ENCODE peak calls at places on chromosomes 12 and 14, in five cellular contexts. K is psoas muscle, N is tibial nerve, J is heart left ventricle, A is IMR-90. D is an unnamed sample. For H3K27me3, the result is how much of the 10 kb centered on the place peaks cover.

GRCh38 chr12:31947971-31948370 is 11.2 kb upstream of the RESF1 start:
- DNase-seq in K (no peak), N (no peak), J (no peak), A (no peak), D (no peak)

GRCh38 chr12:120089105-120089504 is 27.4 kb downstream of the RAB35 start:
- DNase-seq in K (peak), N (no peak), J (no peak), A (no peak), D (no peak)

GRCh38 chr14:69093551-69094421 is 59.1 kb downstream of the DCAF5 start:
- DNase-seq in K (no peak), N (no peak), J (no peak), A (peak), D (no peak)

GRCh38 chr12:52147367-52147972 is 44.3 kb downstream of the KRT80 start:
- DNase-seq in K (peak), N (peak), J (peak), A (peak), D (peak)

GRCh38 chr12:121465921-121466799 is 66.2 kb downstream of the RNF34 start:
- DNase-seq in K (peak), N (no peak), J (no peak), A (no peak), D (peak)

GRCh38 chr14:77921820-77922219 is 121.9 kb downstream of the ADCK1 start:
- DNase-seq in K (no peak), N (no peak), J (no peak), A (no peak), D (no peak)

GRCh38 chr12:125129592-125130255 is 64.5 kb downstream of the AACS start:
- DNase-seq in K (no peak), N (no peak), J (peak), A (no peak), D (no peak)

GRCh38 chr12:102634216-102634615 is 153.9 kb upstream of the IGF1 start:
- DNase-seq in K (no peak), N (peak), J (no peak), A (peak), D (no peak)

GRCh38 chr14:61381589-61381988 is 60.2 kb downstream of the PRKCH start:
- DNase-seq in K (no peak), N (no peak), J (no peak), A (no peak), D (peak)

GRCh38 chr14:65604946-65605345 is 192.4 kb downstream of the FUT8 start:
- DNase-seq in K (no peak), N (no peak), J (no peak), A (peak), D (peak)

GRCh38 chr14:68470361-68470760 is 322.5 kb downstream of the ZFP36L1 start:
- DNase-seq in K (no peak), N (no peak), J (no peak), A (no peak), D (peak)

GRCh38 chr12:64526859-64527258 is 74.9 kb downstream of the TBK1 start:
- DNase-seq in K (no peak), N (no peak), J (no peak), A (no peak), D (no peak)

GRCh38 chr12:10341892-10342509 is 34.3 kb downstream of the KLRD1 start:
- DNase-seq in K (no peak), N (no peak), J (no peak), A (no peak), D (peak)

GRCh38 chr14:64788706-64789105 is 84.5 kb downstream of the PLEKHG3 start:
- DNase-seq in K (no peak), N (peak), J (no peak), A (peak), D (peak)

GRCh38 chr12:120759591-120760348 is 34.1 kb downstream of the ACADS start:
- DNase-seq in K (no peak), N (no peak), J (no peak), A (no peak), D (peak)

GRCh38 chr14:68527329-68527851 is 265.5 kb downstream of the ZFP36L1 start:
- DNase-seq in K (no peak), N (peak), J (no peak), A (no peak), D (no peak)

DNA sequence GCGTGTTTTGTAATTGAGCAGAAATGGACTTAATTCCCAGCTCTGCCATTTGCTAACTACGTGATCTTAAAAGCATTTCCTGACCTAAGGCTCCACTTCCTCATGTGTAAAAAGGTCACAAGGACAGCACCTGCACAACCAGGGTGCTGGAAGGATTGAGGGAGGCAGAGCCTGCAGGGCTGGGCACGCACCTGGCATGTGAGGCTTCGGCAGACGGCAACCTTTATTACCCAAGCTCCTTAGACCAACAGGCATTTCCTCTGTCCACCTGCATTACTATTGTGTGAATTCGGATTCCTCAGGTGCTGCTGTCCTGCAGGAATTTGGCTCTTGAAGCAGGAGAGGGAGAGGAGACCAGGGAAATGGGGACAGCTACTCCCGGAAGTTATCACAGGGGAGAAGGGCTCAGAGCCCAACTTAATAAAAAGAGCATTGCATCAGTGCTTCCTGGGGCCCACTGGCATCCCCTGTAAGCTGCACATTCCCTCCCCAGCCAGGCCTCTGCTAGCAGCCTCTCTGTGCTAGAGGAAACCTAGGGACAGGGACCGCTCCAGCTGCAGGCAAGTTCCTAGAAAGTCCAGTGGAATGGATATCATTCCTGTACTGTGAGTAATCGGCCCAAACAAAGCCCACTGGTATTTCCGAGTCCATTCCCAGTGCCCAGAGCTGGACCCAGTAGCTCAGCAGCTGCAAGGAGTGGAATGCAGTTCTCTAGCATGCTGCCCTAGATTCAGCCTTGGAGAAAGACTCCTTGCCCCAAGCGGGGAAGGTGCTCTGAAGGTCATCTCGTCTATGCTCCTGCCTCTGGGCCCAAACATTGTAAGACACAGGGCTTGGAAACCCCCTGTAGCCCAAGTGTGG is 157.1 kb upstream of the CCND2 start:
- DNase-seq in K (no peak), N (no peak), J (peak), A (peak), D (peak)
- H3K4me3 ChIP-seq in K (no peak), N (no peak), J (no peak), A (no peak), D (no peak)

GRCh38 chr12:49556391-49557186 is 11.4 kb downstream of the MCRS1 start:
- DNase-seq in K (no peak), N (no peak), J (no peak), A (no peak), D (no peak)

GRCh38 chr12:49559011-49559675 is 8.8 kb downstream of the MCRS1 start:
- DNase-seq in K (peak), N (no peak), J (no peak), A (no peak), D (no peak)

GRCh38 chr12:49558526-49558925 is 9.4 kb downstream of the MCRS1 start:
- DNase-seq in K (peak), N (no peak), J (no peak), A (no peak), D (no peak)

GRCh38 chr12:49557187-49557916 is 10.6 kb downstream of the MCRS1 start:
- DNase-seq in K (peak), N (no peak), J (no peak), A (no peak), D (no peak)

GRCh38 chr12:49557917-49558215 is 10.1 kb downstream of the MCRS1 start:
- DNase-seq in K (peak), N (no peak), J (no peak), A (no peak), D (no peak)
- TF ChIP-seq CTCF in K (no peak), N (no peak), J (no peak), A (peak), D (peak)

GRCh38 chr12:54051916-54052744 is 1.5 kb upstream of the HOXC4 start:
- DNase-seq in K (no peak), N (no peak), J (no peak), A (no peak), D (no peak)
- H3K27me3 ChIP-seq in K (under half), N (under half), J (half or more), A (half or more), D (half or more)

DNA sequence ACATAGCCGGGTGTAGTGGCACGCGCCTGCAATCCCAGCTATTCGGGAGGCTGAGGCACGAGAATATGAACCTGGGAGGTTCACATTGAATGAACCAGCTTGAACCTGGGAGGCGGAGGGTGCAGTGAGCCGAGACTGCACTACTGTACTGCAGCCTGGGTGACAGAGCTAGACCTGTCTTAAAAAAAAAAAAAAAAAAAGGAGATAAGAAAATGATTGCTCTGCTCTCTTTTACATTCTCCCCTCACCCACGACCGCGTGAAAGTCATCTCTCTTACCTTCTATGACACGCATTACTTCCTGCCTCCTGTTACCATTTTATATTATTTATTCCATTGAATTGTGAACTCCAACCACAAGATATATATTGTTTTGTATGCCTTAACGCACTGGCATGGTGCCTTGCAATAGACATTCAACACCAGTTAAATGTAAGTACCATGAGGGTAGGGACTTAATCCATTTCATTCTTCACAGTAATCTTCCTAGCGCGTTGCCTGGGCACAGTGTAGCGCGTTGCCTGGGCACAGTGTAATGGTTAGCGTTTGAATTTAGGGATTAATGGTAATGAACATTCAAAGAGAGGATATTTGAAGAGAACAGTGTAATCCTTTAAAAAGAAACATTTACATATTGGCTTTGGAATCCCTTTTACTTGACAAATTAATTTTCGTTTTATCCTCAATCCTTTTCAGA is 2.7 kb downstream of the RAP1B start:
- DNase-seq in K (no peak), N (no peak), J (no peak), A (no peak), D (no peak)
- H3K4me3 ChIP-seq in K (peak), N (peak), J (no peak), A (no peak), D (no peak)

GRCh38 chr12:20213851-20214250 is 154.5 kb upstream of the PDE3A start:
- DNase-seq in K (no peak), N (no peak), J (no peak), A (no peak), D (no peak)
- TF ChIP-seq CTCF in K (no peak), N (no peak), J (no peak), A (no peak), D (no peak)

GRCh38 chr12:46825526-46826414 is at the start of gene SLC38A4:
- DNase-seq in K (peak), N (no peak), J (no peak), A (peak), D (no peak)

DNA sequence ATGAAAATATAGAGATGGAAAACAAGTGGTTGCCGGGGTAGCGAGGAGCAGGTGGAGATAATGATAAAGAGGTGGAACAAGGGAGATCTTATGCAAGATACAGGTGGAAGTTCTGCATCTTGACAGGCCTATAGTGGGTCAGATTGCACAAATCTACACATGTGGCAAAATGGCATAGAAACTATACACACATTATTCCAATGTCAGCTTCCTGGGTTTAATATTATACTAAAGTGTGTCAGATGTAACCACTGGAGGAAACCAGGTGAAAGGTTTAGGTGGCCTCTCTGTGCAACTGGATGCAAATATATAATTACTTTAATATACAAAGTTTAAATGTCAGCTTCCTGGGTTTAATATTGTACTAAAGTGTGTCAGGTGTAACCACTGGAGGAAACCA is 1.1 kb downstream of the SLC38A4 start:
- DNase-seq in K (no peak), N (no peak), J (no peak), A (no peak), D (no peak)
- H3K27me3 ChIP-seq in K (under half), N (under half), J (under half), A (under half), D (under half)

GRCh38 chr14:88825503-88825902 is 1.1 kb downstream of the TTC8 start:
- DNase-seq in K (no peak), N (no peak), J (no peak), A (no peak), D (no peak)
- H3K4me3 ChIP-seq in K (peak), N (no peak), J (peak), A (peak), D (no peak)

GRCh38 chr12:319116-319515 is 56.5 kb upstream of the SLC6A13 start:
- DNase-seq in K (no peak), N (no peak), J (no peak), A (no peak), D (no peak)

GRCh38 chr12:325886-326285 is 63.2 kb downstream of the KDM5A start:
- DNase-seq in K (no peak), N (no peak), J (no peak), A (no peak), D (no peak)

GRCh38 chr12:323507-323906 is 60.9 kb upstream of the SLC6A13 start:
- DNase-seq in K (no peak), N (no peak), J (no peak), A (no peak), D (peak)

GRCh38 chr12:321606-322326 is 59.1 kb upstream of the SLC6A13 start:
- DNase-seq in K (no peak), N (no peak), J (no peak), A (no peak), D (peak)
- TF ChIP-seq CTCF in K (no peak), N (peak), J (no peak), A (no peak), D (peak)

DNA sequence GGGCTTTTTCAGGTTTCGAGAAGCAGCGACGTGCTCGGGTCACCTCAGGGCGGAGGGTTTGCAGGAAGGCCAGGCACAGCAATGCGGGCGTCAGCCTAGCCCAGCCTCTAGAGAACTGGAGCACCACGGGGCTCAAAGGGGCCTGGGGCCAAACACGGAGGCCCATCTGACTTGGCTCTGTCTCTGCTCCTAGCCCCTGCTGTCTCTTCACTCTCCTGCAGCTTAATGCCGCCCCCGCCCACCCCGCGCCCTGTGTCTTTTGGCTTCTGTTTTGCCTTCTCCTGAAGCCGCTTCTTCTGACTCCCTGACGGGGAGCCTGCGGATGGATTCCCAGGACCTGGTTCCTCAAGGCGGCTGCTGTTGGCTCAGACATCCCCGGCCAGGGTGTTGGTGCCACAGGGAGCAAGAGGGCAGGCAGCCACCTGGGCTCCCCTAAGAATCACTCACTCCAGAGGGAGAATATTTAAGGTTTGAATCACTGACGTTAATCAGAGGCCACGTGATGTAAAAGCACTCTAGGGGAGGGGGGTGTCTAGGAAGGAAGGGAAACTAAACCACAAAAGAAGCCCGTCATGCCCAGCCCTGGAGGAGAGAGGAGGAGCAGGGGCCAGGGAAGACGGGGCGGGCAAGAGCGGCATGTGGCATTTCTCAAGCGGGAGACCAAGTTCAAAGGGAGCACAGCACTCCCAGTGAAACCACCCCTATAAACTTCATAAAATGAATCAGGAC is 36.9 kb upstream of the PRMT8 start:
- DNase-seq in K (no peak), N (no peak), J (no peak), A (peak), D (peak)
- H3K27me3 ChIP-seq in K (under half), N (under half), J (under half), A (under half), D (under half)

DNA sequence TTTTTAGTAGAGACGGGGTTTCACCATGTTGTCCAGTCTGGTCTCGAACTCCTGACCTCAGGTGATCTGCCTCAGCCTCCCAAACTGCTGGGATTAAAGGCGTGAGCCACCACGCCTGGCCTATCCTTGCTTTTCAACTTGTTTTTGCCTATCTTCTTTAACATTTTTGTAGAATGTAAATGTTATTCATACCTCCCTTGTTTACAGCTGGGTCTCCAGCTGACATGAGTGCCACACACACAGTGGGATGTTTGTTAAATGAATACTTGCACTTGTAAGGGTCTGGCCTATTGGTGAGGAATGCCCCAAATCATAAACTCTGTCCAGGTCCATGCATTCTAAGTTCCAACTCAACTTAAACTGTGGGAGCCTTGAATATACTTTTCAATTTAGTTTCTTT is 176.3 kb downstream of the ANO4 start:
- DNase-seq in K (no peak), N (no peak), J (no peak), A (no peak), D (no peak)
- H3K4me3 ChIP-seq in K (no peak), N (no peak), J (no peak), A (no peak), D (no peak)